ENCODE peak calls at places on chromosomes 2 and 18, in five cellular contexts. C is A549, K is K562, P is GM12878, O is HepG2. A is an unnamed sample.
A peak's percentile ranks its signal among the peaks of the same experiment; 100 is the strongest.

GRCh38 chr2:236562434-236562833 is 7.2 kb upstream of the ACKR3 start:
- DNase-seq in C (peak; percentile 26), K (peak; percentile 29), O (peak; percentile 55), P (no peak), A (peak; percentile 26)

GRCh38 chr2:140997997-140998396 is 1132.8 kb downstream of the LRP1B start:
- DNase-seq in O (no peak), C (no peak), K (no peak), P (no peak), A (no peak)

GRCh38 chr2:96148410-96149217 is 3.4 kb upstream of the DUSP2 start:
- DNase-seq in K (peak; percentile 54), O (no peak), P (peak; percentile 74), C (peak; percentile 25), A (peak; percentile 74)

GRCh38 chr2:153543639-153544071 is 65.1 kb upstream of the RPRM start:
- DNase-seq in C (no peak), K (no peak), O (no peak), P (no peak), A (no peak)

GRCh38 chr2:51526766-51527165 is 494.8 kb upstream of the NRXN1 start:
- DNase-seq in K (no peak), C (no peak), O (no peak), P (no peak), A (no peak)

GRCh38 chr2:18187214-18187613 is 308.7 kb downstream of the KCNS3 start:
- DNase-seq in K (no peak), C (no peak), P (no peak), O (no peak), A (no peak)

GRCh38 chr2:143161982-143162837 is 33.0 kb downstream of the ARHGAP15 start:
- DNase-seq in K (no peak), C (no peak), O (peak; percentile 49), P (no peak), A (peak; percentile 17)

GRCh38 chr2:71554706-71555056 is 101.3 kb downstream of the DYSF start:
- DNase-seq in K (no peak), O (no peak), C (no peak), P (no peak), A (no peak)

GRCh38 chr2:64338910-64339500 is 115.0 kb upstream of the LGALSL start:
- DNase-seq in C (no peak), P (no peak), K (no peak), O (no peak), A (no peak)

GRCh38 chr2:74425523-74425922 is 4.0 kb downstream of the WDR54 start:
- DNase-seq in O (peak; percentile 68), K (no peak), P (no peak), C (no peak), A (no peak)

GRCh38 chr2:45570671-45571334 is 40.3 kb downstream of the SRBD1 start:
- DNase-seq in C (no peak), O (peak; percentile 31), P (no peak), K (no peak), A (no peak)

GRCh38 chr18:67766930-67767329 is 250.4 kb upstream of the DSEL start:
- DNase-seq in P (peak; percentile 5), O (no peak), K (no peak), C (no peak), A (peak; percentile 78)

GRCh38 chr18:23340661-23341060 is 112.4 kb upstream of the RIOK3 start:
- DNase-seq in K (no peak), C (no peak), P (no peak), O (no peak), A (no peak)

GRCh38 chr2:193695367-193695766 is 1500.6 kb upstream of the TMEFF2 start:
- DNase-seq in P (no peak), K (no peak), O (peak; percentile 30), C (no peak), A (peak; percentile 70)

GRCh38 chr18:34929336-34929780 is 111.9 kb upstream of the MAPRE2 start:
- DNase-seq in O (peak; percentile 94), P (no peak), C (peak; percentile 33), K (peak; percentile 16), A (peak; percentile 56)

GRCh38 chr2:174012347-174013309 is 47.5 kb upstream of the SP3 start:
- DNase-seq in K (no peak), P (no peak), C (no peak), O (no peak), A (peak; percentile 31)

GRCh38 chr2:239470151-239470900 is 69.5 kb upstream of the HDAC4 start:
- DNase-seq in K (no peak), P (no peak), C (no peak), O (no peak), A (no peak)

GRCh38 chr2:212032536-212033219 is 505.9 kb downstream of the ERBB4 start:
- DNase-seq in C (no peak), P (no peak), K (no peak), O (no peak), A (peak; percentile 69)

GRCh38 chr2:133993160-133993559 is 260.7 kb upstream of the MGAT5 start:
- DNase-seq in P (no peak), K (no peak), O (no peak), C (no peak), A (no peak)

GRCh38 chr18:2653467-2653866 is 2.1 kb upstream of the SMCHD1 start:
- DNase-seq in P (no peak), C (no peak), O (no peak), K (no peak), A (no peak)

GRCh38 chr2:183079335-183079775 is 808 bp downstream of the DUSP19 start:
- DNase-seq in K (no peak), O (no peak), P (no peak), C (no peak), A (no peak)

GRCh38 chr2:64447317-64448060 is 6.5 kb upstream of the LGALSL start:
- DNase-seq in C (no peak), K (no peak), O (no peak), P (no peak), A (no peak)

GRCh38 chr18:23851470-23852002 is 162.3 kb downstream of the LAMA3 start:
- DNase-seq in C (no peak), P (no peak), K (no peak), O (no peak), A (no peak)

GRCh38 chr2:128531856-128532255 is 213.2 kb upstream of the HS6ST1 start:
- DNase-seq in C (no peak), O (no peak), P (no peak), K (no peak), A (peak; percentile 21)

GRCh38 chr18:8609711-8610441 is 639 bp downstream of the RAB12 start:
- DNase-seq in C (no peak), K (no peak), P (no peak), O (no peak), A (no peak)
- TF ChIP-seq MYC in C (no peak), K (no peak), P (no peak), O (no peak), A (no peak)

DNA sequence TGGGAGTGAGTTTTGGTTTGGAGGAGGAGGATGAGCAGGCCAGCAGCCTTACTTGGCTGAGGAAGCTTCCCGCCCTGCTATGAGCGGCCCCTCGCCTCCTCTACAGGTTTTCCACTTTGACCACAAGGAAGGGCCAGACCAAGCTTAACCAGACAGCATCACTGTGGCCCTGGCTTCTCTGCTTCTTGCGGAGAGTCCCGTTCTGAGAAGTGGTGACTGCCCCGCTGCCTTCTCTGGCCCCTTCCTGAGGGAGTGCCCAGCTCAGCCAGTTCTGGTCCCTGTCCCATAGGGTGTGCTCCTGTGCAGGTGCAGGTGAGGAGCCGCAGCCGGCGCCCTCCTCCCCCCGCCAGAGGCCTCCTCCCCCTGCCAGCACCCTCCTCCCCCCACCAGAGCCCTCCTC is 101.0 kb downstream of the FAM210A start:
- DNase-seq in O (no peak), K (no peak), P (no peak), C (no peak), A (no peak)
- H3K4me2 ChIP-seq in O (no peak overlapping the region), K (no peak overlapping the region), P (no peak overlapping the region), C (no peak overlapping the region), A (no peak overlapping the region)

GRCh38 chr2:200590090-200590489 is 4.3 kb downstream of the AOX1 start:
- DNase-seq in K (no peak), P (no peak), O (no peak), C (no peak), A (no peak)
- TF ChIP-seq MYC in K (no peak), P (no peak), O (no peak), C (no peak), A (no peak)

DNA sequence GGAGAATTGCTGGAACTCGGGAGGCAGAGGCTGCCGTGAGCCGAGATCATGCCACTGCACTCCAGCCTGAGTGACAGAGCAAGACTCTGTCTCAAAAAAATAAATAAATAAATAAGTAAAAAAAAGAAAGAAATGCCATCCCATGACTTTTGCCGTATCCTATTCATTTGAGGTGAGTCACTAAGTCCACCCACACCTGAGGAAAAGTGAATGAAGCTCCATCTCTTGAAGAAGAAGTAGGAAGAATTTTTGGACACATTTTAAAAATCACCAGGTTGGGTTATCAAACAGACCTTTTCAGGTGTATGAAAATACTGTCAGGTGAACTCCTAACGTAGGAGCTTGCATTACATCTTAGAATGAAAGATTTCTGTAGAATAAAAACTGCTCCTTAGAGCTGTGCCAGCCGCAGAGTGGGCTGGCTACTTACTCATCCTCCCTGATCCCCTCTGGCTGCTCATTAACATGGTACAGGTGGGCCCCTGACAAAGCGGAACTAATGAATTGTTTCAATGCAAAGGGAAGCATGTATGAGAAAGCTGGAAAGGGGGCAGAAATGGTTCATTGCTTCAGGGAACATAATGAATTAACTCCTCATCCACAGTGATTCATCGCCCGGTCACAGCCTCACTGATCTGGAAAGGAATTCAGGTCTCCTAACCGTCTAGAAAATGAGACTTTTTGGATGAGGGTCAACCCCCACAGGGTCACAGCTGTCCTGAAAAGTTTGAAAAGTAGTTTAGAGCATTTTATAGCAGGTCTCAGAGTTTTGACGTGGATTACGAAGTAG is 191.3 kb downstream of the SPP2 start:
- DNase-seq in C (peak; percentile 48), K (no peak), P (no peak), O (no peak), A (peak; percentile 30)
- H3K4me2 ChIP-seq in C (peak overlapping the region; percentile 86), K (no peak overlapping the region), P (no peak overlapping the region), O (no peak overlapping the region), A (no peak overlapping the region)

GRCh38 chr2:101617786-101618185 is 79.7 kb upstream of the MAP4K4 start:
- DNase-seq in O (no peak), P (no peak), K (no peak), C (no peak), A (no peak)
- TF ChIP-seq MYC in O (no peak), P (no peak), K (no peak), C (no peak), A (no peak)

GRCh38 chr2:196987298-196987653 is 60.8 kb upstream of the PGAP1 start:
- DNase-seq in P (no peak), O (no peak), K (no peak), C (no peak), A (no peak)

GRCh38 chr2:196987654-196988364 is 61.3 kb upstream of the PGAP1 start:
- DNase-seq in C (peak; percentile 67), P (peak; percentile 15), O (peak; percentile 46), K (no peak), A (peak; percentile 98)

GRCh38 chr2:196990092-196990491 is 63.6 kb upstream of the PGAP1 start:
- DNase-seq in K (no peak), O (no peak), C (no peak), P (no peak), A (no peak)

GRCh38 chr2:196989496-196989895 is 63.0 kb upstream of the PGAP1 start:
- DNase-seq in P (no peak), O (no peak), K (no peak), C (no peak), A (no peak)

GRCh38 chr2:196988599-196988998 is 62.1 kb upstream of the PGAP1 start:
- DNase-seq in O (no peak), C (no peak), K (no peak), P (no peak), A (no peak)
- H3K4me2 ChIP-seq in O (no peak overlapping the region), C (peak overlapping the region; percentile 76), K (no peak overlapping the region), P (no peak overlapping the region), A (peak overlapping the region; percentile 71)

GRCh38 chr18:8694891-8695290 is 10.5 kb upstream of the MTCL1 start:
- DNase-seq in K (no peak), O (no peak), C (no peak), P (no peak), A (no peak)
- TF ChIP-seq MYC in K (no peak), O (no peak), C (no peak), P (no peak), A (no peak)